ENCODE peak calls at places on chromosome 3, in six cellular contexts. P is H9; L is CD4-positive, CD25-positive, alpha-beta regulatory T cell; E is HCT116; X is lower lobe of right lung; B is mesendoderm. S is an unnamed sample.

GRCh38 chr3:13687409-13687989 is 138.6 kb downstream of the FBLN2 start:
- DNase-seq in E (no peak), B (peak; percentile 42), L (no peak), P (no peak), X (no peak), S (no peak)

GRCh38 chr3:52176951-52177700 is 20.8 kb upstream of the ALAS1 start:
- DNase-seq in P (no peak), B (no peak), E (no peak), L (no peak), X (no peak), S (no peak)

GRCh38 chr3:177402533-177402932 is 205.3 kb upstream of the TBL1XR1 start:
- DNase-seq in P (no peak), E (no peak), X (no peak), L (no peak), B (no peak), S (no peak)

GRCh38 chr3:135975053-135975452 is 9.5 kb downstream of the PPP2R3A start:
- DNase-seq in P (no peak), B (peak; percentile 16), L (no peak), E (no peak), X (no peak), S (no peak)

GRCh38 chr3:45765956-45766355 is 30.4 kb downstream of the SLC6A20 start:
- DNase-seq in X (no peak), P (no peak), B (no peak), L (no peak), E (no peak), S (peak; percentile 37)

GRCh38 chr3:184786271-184787010 is 25.5 kb upstream of the VPS8 start:
- DNase-seq in X (peak; percentile 73), L (peak; percentile 45), P (no peak), E (no peak), B (no peak), S (no peak)

GRCh38 chr3:128442070-128442469 is 24.6 kb downstream of the DNAJB8 start:
- DNase-seq in E (no peak), X (no peak), B (no peak), L (no peak), P (no peak), S (no peak)

GRCh38 chr3:138373695-138374094 is 25.3 kb downstream of the MRAS start:
- DNase-seq in B (no peak), E (no peak), P (no peak), L (no peak), X (no peak), S (no peak)

GRCh38 chr3:26452363-26452762 is 170.2 kb upstream of the LRRC3B start:
- DNase-seq in X (no peak), L (no peak), B (no peak), P (no peak), E (no peak), S (no peak)

GRCh38 chr3:61573441-61573840 is 12.1 kb downstream of the PTPRG start:
- DNase-seq in X (no peak), L (no peak), P (no peak), B (no peak), E (no peak), S (no peak)

GRCh38 chr3:145981057-145981456 is 179.9 kb downstream of the PLOD2 start:
- DNase-seq in B (no peak), E (no peak), L (no peak), P (no peak), X (no peak), S (no peak)

GRCh38 chr3:145983101-145983500 is 177.9 kb downstream of the PLOD2 start:
- DNase-seq in X (no peak), P (no peak), L (no peak), E (no peak), B (no peak), S (no peak)
- H3K4me1 ChIP-seq in X (no peaks in the 10 kb centered on the region), P (no peaks in the 10 kb centered on the region), L (no peaks in the 10 kb centered on the region), E (no peaks in the 10 kb centered on the region), B (no peaks in the 10 kb centered on the region), S (no peaks in the 10 kb centered on the region)

DNA sequence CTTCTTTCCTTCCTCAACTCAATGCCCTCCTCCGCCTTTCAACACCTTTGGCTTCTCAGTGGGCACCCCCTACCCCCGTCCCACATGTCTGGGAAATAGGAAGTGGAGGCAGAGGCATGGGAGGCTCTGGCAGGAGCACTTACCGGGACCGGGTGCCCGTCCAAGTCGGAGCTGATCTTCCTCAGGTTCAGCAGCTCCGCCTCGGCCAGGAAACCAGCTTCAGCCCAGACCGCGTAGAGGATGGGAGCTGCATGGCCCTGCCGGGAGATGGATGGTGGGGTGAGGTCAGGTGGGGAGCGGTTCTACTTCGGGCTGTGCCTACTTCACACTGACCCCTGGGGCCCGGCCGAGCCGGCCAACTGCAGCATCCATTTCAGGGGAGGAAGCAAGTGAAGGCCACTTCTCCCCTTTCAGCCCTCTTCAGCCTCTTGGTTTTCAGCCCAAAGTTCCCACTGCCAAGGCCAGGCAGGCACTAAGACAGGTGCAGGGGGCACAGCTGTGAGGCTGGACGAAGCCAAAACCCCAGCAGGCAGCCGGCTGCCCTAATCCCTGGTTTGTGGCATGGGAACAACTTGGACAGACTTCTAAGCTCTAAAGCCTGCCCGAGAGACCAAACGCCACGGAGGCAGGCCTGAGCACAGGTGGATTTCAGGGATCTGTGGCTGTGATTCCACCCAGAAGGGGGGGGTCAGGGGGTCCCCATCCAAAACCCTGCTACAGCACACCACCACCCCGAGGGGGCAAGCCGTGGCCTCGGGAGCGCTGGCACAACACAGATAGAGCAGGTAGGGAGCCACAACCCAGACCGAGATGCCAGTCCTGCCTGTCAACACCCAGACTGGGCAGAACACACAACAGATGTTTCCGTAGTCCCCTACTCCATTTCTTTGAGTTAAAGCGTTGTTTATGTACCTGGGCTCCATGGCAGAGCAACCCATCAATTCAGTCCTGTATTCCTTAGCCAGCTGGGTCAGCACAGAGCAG is 14.5 kb downstream of the TKT start:
- DNase-seq in E (no peak), P (no peak), B (no peak), X (no peak), L (no peak), S (no peak)
- H3K4me1 ChIP-seq in E (peaks cover 56% of the 10 kb centered on the region), P (peaks cover 10% of the 10 kb centered on the region), B (peaks cover 10% of the 10 kb centered on the region), X (peaks cover 81% of the 10 kb centered on the region), L (no peaks in the 10 kb centered on the region), S (peaks cover 56% of the 10 kb centered on the region)

GRCh38 chr3:120420360-120420759 is 30.4 kb downstream of the FSTL1 start:
- DNase-seq in E (no peak), X (no peak), L (no peak), P (no peak), B (no peak), S (no peak)
- H3K4me1 ChIP-seq in E (peaks cover 9% of the 10 kb centered on the region), X (peaks cover 45% of the 10 kb centered on the region), L (peaks cover 11% of the 10 kb centered on the region), P (peaks cover 6% of the 10 kb centered on the region), B (peaks cover 4% of the 10 kb centered on the region), S (peaks cover 80% of the 10 kb centered on the region)

GRCh38 chr3:123759311-123759710 is 124.8 kb downstream of the MYLK start:
- DNase-seq in X (no peak), P (no peak), B (no peak), E (no peak), L (no peak), S (no peak)
- H3K4me1 ChIP-seq in X (peaks cover 30% of the 10 kb centered on the region), P (no peaks in the 10 kb centered on the region), B (no peaks in the 10 kb centered on the region), E (peaks cover 10% of the 10 kb centered on the region), L (no peaks in the 10 kb centered on the region), S (peaks cover 27% of the 10 kb centered on the region)

DNA sequence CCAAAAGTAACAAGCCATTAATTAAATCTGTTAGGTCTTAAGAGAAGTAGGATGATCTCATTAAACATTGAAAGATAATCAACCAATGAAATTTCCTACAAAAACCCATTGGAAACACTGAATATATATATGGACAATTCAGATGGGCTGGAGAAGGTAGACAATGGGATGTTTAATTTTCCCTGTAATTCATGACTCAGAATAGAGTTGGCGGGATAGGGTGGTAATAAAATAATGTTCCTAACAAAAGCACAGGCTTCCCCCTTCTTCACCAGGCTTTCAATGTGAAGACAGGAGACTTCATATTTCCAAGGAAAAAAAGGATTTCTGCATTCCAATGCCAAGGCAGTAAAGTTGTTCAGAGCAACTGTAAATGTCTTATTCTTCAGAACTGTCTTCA is 377.2 kb downstream of the FOXP1 start:
- DNase-seq in L (no peak), E (no peak), B (no peak), P (no peak), X (no peak), S (no peak)
- H3K4me1 ChIP-seq in L (peaks cover 32% of the 10 kb centered on the region), E (no peaks in the 10 kb centered on the region), B (peaks cover 13% of the 10 kb centered on the region), P (peaks cover 6% of the 10 kb centered on the region), X (peaks cover 38% of the 10 kb centered on the region), S (peaks cover 33% of the 10 kb centered on the region)

DNA sequence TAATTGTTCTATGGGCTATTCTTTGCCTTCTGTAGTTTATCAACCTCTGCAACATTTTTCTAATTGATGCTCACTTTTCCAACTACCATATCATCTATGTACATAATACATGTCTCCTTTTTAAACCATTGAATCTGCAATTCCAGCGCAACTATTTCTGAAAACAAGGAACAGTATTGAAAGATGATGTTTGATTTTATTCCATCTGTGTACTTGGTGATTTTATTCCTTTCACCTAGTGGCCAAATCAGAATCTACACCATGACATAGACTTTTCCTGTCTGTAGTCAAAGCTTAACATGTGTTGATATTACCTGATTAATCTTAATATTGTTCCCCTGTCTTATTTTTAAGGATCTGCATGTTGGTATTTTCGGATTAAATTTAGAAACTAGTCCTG is 13.0 kb downstream of the NKTR start:
- DNase-seq in E (no peak), L (peak; percentile 40), B (peak; percentile 37), X (no peak), P (no peak), S (no peak)
- H3K4me1 ChIP-seq in E (no peaks in the 10 kb centered on the region), L (peaks cover 27% of the 10 kb centered on the region), B (no peaks in the 10 kb centered on the region), X (peaks cover 52% of the 10 kb centered on the region), P (no peaks in the 10 kb centered on the region), S (peaks cover 54% of the 10 kb centered on the region)

GRCh38 chr3:112594856-112595255 is 33.0 kb downstream of the SLC35A5 start:
- DNase-seq in B (no peak), E (no peak), P (no peak), X (no peak), L (no peak), S (no peak)
- H3K4me1 ChIP-seq in B (no peaks in the 10 kb centered on the region), E (no peaks in the 10 kb centered on the region), P (peaks cover 3% of the 10 kb centered on the region), X (no peaks in the 10 kb centered on the region), L (no peaks in the 10 kb centered on the region), S (no peaks in the 10 kb centered on the region)

S was measured in vagina.